ENCODE peak calls at places on chromosome 20, in eight cellular contexts. D is fibroblast of lung, F is endodermal cell, E is lower leg skin, U is left ventricle myocardium inferior, H is mucosa of descending colon, W is brain microvascular endothelial cell, L is prostate gland. N is an unnamed sample.

GRCh38 chr20:24651171-24651972 is 181.9 kb downstream of the SYNDIG1 start:
- DNase-seq in U (no peak), H (no peak), D (peak), L (no peak), W (peak), F (no peak), E (no peak), N (no peak)

GRCh38 chr20:37349517-37350491 is 3.9 kb downstream of the SRC start:
- DNase-seq in D (no peak), W (no peak), H (no peak), E (no peak), U (no peak), F (no peak), L (no peak), N (no peak)

GRCh38 chr20:49691818-49692568 is 21.7 kb downstream of the B4GALT5 start:
- DNase-seq in F (no peak), H (peak), U (no peak), L (no peak), E (no peak), D (no peak), W (no peak), N (no peak)

GRCh38 chr20:25042531-25043498 is 15.1 kb downstream of the ACSS1 start:
- DNase-seq in E (no peak), W (no peak), F (peak), D (no peak), U (peak), H (peak), L (no peak), N (no peak)

GRCh38 chr20:63232235-63233060 is 3.3 kb upstream of the BIRC7 start:
- DNase-seq in D (peak), L (no peak), F (no peak), H (no peak), U (no peak), W (peak), E (no peak), N (peak)

GRCh38 chr20:47036091-47036880 is 141.6 kb downstream of the EYA2 start:
- DNase-seq in D (no peak), W (no peak), E (no peak), F (no peak), H (no peak), U (no peak), L (no peak), N (no peak)

GRCh38 chr20:1566701-1567100 is 9.2 kb upstream of the SIRPD start:
- DNase-seq in E (no peak), D (no peak), F (no peak), U (no peak), L (no peak), W (no peak), H (no peak), N (no peak)

GRCh38 chr20:32968833-32969241 is 35.4 kb downstream of the SUN5 start:
- DNase-seq in D (peak), L (no peak), H (no peak), W (no peak), U (no peak), F (peak), E (no peak), N (no peak)

GRCh38 chr20:25197173-25197869 is 1.8 kb downstream of the ENTPD6 start:
- DNase-seq in U (no peak), F (peak), D (no peak), E (no peak), W (no peak), H (peak), L (no peak), N (no peak)

GRCh38 chr20:20410678-20411077 is 42.8 kb downstream of the INSM1 start:
- DNase-seq in H (peak), W (no peak), D (no peak), U (peak), E (no peak), L (no peak), F (peak), N (no peak)

GRCh38 chr20:7841967-7842301 is 98.3 kb downstream of the HAO1 start:
- DNase-seq in W (peak), D (peak), H (no peak), L (no peak), E (no peak), U (peak), F (peak), N (peak)

GRCh38 chr20:50043573-50044352 is 61.0 kb downstream of the SNAI1 start:
- DNase-seq in E (no peak), D (no peak), H (no peak), W (no peak), L (no peak), U (no peak), F (peak), N (no peak)

GRCh38 chr20:50146732-50147662 is 6.5 kb downstream of the PEDS1 start:
- DNase-seq in F (no peak), H (peak), D (peak), L (peak), W (no peak), U (no peak), E (peak), N (no peak)

GRCh38 chr20:58408603-58409246 is 19.7 kb downstream of the VAPB start:
- DNase-seq in H (no peak), E (no peak), W (no peak), U (no peak), L (no peak), D (no peak), F (no peak), N (no peak)

GRCh38 chr20:53370345-53370961 is 223.2 kb downstream of the ZNF217 start:
- DNase-seq in F (no peak), E (no peak), U (no peak), L (no peak), W (no peak), H (peak), D (no peak), N (no peak)

GRCh38 chr20:57795347-57795697 is 85.5 kb upstream of the PMEPA1 start:
- DNase-seq in L (no peak), D (peak), E (no peak), W (peak), H (no peak), U (peak), F (no peak), N (peak)

GRCh38 chr20:50267041-50267865 is 76.6 kb downstream of the CEBPB start:
- DNase-seq in F (peak), D (peak), H (peak), U (peak), L (peak), E (peak), W (no peak), N (no peak)

GRCh38 chr20:50248104-50248631 is 57.5 kb downstream of the CEBPB start:
- DNase-seq in E (no peak), U (no peak), W (peak), L (no peak), H (no peak), D (peak), F (no peak), N (no peak)

GRCh38 chr20:9293145-9293544 is 221.2 kb upstream of the LAMP5 start:
- DNase-seq in L (no peak), E (no peak), D (no peak), U (no peak), F (no peak), H (no peak), W (no peak), N (no peak)

GRCh38 chr20:47711046-47711752 is 74.1 kb downstream of the SULF2 start:
- DNase-seq in H (no peak), E (no peak), F (no peak), D (no peak), L (no peak), U (no peak), W (no peak), N (no peak)

GRCh38 chr20:62020935-62021701 is 44.6 kb downstream of the TAF4 start:
- DNase-seq in U (peak), H (no peak), W (peak), F (no peak), D (peak), L (no peak), E (no peak), N (no peak)

GRCh38 chr20:57437672-57438330 is 46.6 kb downstream of the RBM38 start:
- DNase-seq in E (no peak), H (no peak), L (no peak), U (no peak), W (no peak), F (no peak), D (no peak), N (no peak)

GRCh38 chr20:49785851-49786174 is 26.8 kb upstream of the SLC9A8 start:
- DNase-seq in L (no peak), E (no peak), H (peak), F (no peak), D (no peak), U (no peak), W (no peak), N (no peak)

GRCh38 chr20:2663364-2663886 is 591 bp downstream of the IDH3B start:
- DNase-seq in F (no peak), U (no peak), L (no peak), H (no peak), E (no peak), W (no peak), D (no peak), N (no peak)

GRCh38 chr20:58874469-58874868 is 22.0 kb downstream of the GNAS start:
- DNase-seq in D (no peak), L (no peak), W (no peak), F (no peak), U (no peak), E (no peak), H (no peak), N (no peak)

GRCh38 chr20:32534661-32535240 is 50.4 kb downstream of the NOL4L start:
- DNase-seq in W (no peak), E (no peak), H (no peak), D (no peak), U (no peak), L (no peak), F (peak), N (no peak)

GRCh38 chr20:15220009-15220656 is 882.7 kb upstream of the FLRT3 start:
- DNase-seq in L (no peak), H (no peak), D (no peak), W (no peak), E (no peak), U (no peak), F (no peak), N (no peak)

GRCh38 chr20:63124092-63124781 is 91.7 kb downstream of the YTHDF1 start:
- DNase-seq in E (no peak), F (peak), W (no peak), H (no peak), D (peak), L (no peak), U (peak), N (no peak)

GRCh38 chr20:62331347-62331746 is 28.6 kb downstream of the ADRM1 start:
- DNase-seq in F (no peak), H (no peak), U (no peak), W (no peak), L (no peak), E (no peak), D (no peak), N (no peak)

GRCh38 chr20:35288325-35289060 is 3.7 kb downstream of the FAM83C start:
- DNase-seq in E (no peak), U (no peak), H (no peak), F (no peak), W (no peak), D (no peak), L (no peak), N (no peak)

GRCh38 chr20:7897965-7898364 is 42.3 kb downstream of the HAO1 start:
- DNase-seq in F (no peak), W (no peak), H (no peak), D (no peak), L (no peak), U (no peak), E (no peak), N (no peak)

GRCh38 chr20:47143658-47144057 is 212.8 kb downstream of the ZMYND8 start:
- DNase-seq in D (no peak), F (no peak), H (no peak), E (no peak), L (no peak), W (no peak), U (no peak), N (no peak)

GRCh38 chr20:50007369-50007768 is 24.6 kb downstream of the SNAI1 start:
- DNase-seq in W (no peak), H (no peak), D (no peak), U (no peak), L (no peak), F (no peak), E (no peak), N (no peak)

GRCh38 chr20:25051386-25052155 is 6.4 kb downstream of the ACSS1 start:
- DNase-seq in L (no peak), D (no peak), U (no peak), W (no peak), F (peak), H (peak), E (no peak), N (no peak)

GRCh38 chr20:50521221-50521642 is 11.0 kb downstream of the PTPN1 start:
- DNase-seq in U (no peak), F (no peak), L (no peak), H (no peak), W (no peak), E (no peak), D (no peak), N (no peak)

GRCh38 chr20:64057628-64058498 is 5.1 kb upstream of the TCEA2 start:
- DNase-seq in W (peak), H (peak), L (peak), E (no peak), F (peak), U (peak), D (peak), N (no peak)

GRCh38 chr20:14562976-14563375 is 225.6 kb upstream of the FLRT3 start:
- DNase-seq in W (no peak), U (no peak), F (no peak), D (no peak), E (no peak), L (no peak), H (no peak), N (no peak)

GRCh38 chr20:5116875-5117274 is 2.9 kb downstream of the PCNA start:
- DNase-seq in L (no peak), E (no peak), U (no peak), H (no peak), F (no peak), W (no peak), D (no peak), N (no peak)

GRCh38 chr20:5119143-5119434 is 669 bp downstream of the PCNA start:
- DNase-seq in F (no peak), U (no peak), E (no peak), H (no peak), D (no peak), L (no peak), W (no peak), N (no peak)

GRCh38 chr20:5118220-5119142 is 1.3 kb downstream of the PCNA start:
- DNase-seq in F (no peak), H (no peak), U (no peak), L (no peak), W (no peak), E (no peak), D (no peak), N (no peak)

GRCh38 chr20:5113615-5113986 is 6.2 kb downstream of the PCNA start:
- DNase-seq in F (no peak), L (no peak), U (no peak), W (no peak), H (no peak), D (no peak), E (no peak), N (no peak)

DNA sequence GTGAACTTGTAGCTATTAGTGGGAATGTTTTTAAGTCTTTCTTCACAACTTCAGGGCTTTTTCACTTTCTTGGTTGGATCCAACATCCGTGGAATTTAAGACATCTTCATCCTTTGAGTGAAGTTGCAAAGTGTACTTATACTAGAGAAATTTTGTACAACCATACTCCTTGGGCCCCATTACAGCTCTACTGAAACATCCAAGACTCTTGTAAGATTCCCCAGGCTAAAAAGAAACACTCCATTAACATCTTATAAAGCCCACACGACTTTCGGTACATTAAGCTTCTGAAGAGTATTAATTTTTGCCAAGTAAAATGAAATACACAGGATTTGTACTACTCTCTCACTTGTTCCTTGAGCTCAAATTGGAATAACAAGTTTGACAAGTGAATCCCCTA is 5.4 kb downstream of the PCNA start:
- DNase-seq in E (no peak), L (no peak), W (no peak), F (no peak), U (no peak), H (no peak), D (no peak), N (no peak)
- H3K4me3 ChIP-seq in E (no peak), L (no peak), W (no peak), F (no peak), U (no peak), H (no peak), D (no peak), N (no peak)

GRCh38 chr20:40775747-40776146 is 86.7 kb upstream of the MAFB start:
- DNase-seq in F (no peak), W (no peak), H (no peak), L (no peak), E (no peak), U (no peak), D (no peak), N (no peak)

GRCh38 chr20:40781340-40781916 is 92.4 kb upstream of the MAFB start:
- DNase-seq in W (no peak), U (no peak), E (no peak), F (no peak), L (no peak), H (no peak), D (no peak), N (no peak)

GRCh38 chr20:40776702-40777457 is 87.8 kb upstream of the MAFB start:
- DNase-seq in U (peak), F (no peak), D (no peak), W (no peak), L (no peak), E (no peak), H (no peak), N (no peak)

GRCh38 chr20:40778894-40779496 is 90.0 kb upstream of the MAFB start:
- DNase-seq in H (no peak), W (no peak), U (no peak), E (no peak), L (no peak), F (no peak), D (no peak), N (no peak)

DNA sequence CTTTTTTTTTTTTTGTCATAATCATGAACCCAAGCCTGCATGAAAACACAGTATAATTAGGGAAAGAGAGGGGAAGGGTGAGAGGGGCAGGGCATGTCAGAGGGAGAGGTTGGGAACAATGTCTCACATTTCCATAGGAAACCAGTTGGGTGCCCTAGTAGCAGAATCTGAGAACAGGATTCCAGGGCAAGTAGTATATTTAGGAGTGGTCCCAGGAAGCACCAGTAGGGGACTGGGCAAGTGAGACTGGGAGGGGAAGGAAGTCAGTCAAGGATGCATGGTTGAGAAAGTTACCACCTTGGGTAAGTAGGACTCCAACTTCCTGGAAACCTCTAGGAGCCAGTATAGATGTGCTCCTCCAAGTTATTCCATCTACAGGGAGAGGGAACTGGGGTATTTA is 88.6 kb upstream of the MAFB start:
- DNase-seq in E (no peak), F (no peak), D (no peak), L (no peak), U (no peak), H (no peak), W (no peak), N (no peak)
- TF ChIP-seq CTCF in E (no peak), F (peak), D (no peak), L (no peak), U (no peak), H (no peak), W (no peak), N (no peak)

DNA sequence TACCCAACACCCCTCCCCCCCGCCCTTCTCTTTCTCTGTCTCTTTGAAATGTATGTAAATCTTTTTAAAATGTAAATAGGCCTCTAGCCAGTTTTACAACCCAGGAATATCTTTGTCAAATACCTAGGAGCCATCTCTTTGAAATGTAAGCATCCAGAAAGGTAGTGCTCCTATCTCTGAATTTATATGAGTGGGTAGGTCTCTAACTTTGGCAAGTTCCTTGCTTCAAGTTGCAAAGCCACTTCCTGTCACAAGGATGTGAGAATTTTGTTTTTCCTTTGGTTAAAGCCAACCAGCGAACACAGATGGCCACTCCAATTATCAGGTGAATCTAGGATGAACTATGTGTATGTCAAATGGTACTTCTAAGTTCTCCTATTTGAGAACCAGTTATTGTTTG is 6.2 kb upstream of the DEFB132 start:
- DNase-seq in U (no peak), W (no peak), E (no peak), D (no peak), F (no peak), H (no peak), L (no peak), N (no peak)
- H3K4me3 ChIP-seq in U (no peak), W (no peak), E (no peak), D (no peak), F (no peak), H (no peak), L (no peak), N (no peak)

GRCh38 chr20:38805958-38806854 is 709 bp downstream of the PPP1R16B start:
- DNase-seq in W (no peak), D (no peak), H (peak), U (peak), L (no peak), E (no peak), F (peak), N (no peak)
- TF ChIP-seq CTCF in W (no peak), D (no peak), H (no peak), U (no peak), L (no peak), E (no peak), F (peak), N (no peak)

GRCh38 chr20:13348301-13349239 is 127.5 kb downstream of the ISM1 start:
- DNase-seq in H (no peak), U (no peak), E (no peak), L (no peak), W (peak), D (peak), F (no peak), N (no peak)
- H3K4me3 ChIP-seq in H (no peak), U (no peak), E (no peak), L (no peak), W (no peak), D (peak), F (no peak), N (no peak)

GRCh38 chr20:10412591-10413408 is 21.2 kb downstream of the MKKS start:
- DNase-seq in D (peak), W (peak), U (no peak), L (no peak), H (no peak), E (no peak), F (no peak), N (no peak)
- TF ChIP-seq CTCF in D (peak), W (peak), U (peak), L (no peak), H (no peak), E (no peak), F (peak), N (peak)

GRCh38 chr20:55054443-55054842 is 579.0 kb downstream of the DOK5 start:
- DNase-seq in W (no peak), L (no peak), U (no peak), F (no peak), D (no peak), E (no peak), H (no peak), N (no peak)

GRCh38 chr20:55057779-55058415 is 582.5 kb downstream of the DOK5 start:
- DNase-seq in U (no peak), F (peak), D (no peak), E (no peak), W (no peak), L (no peak), H (peak), N (no peak)

GRCh38 chr20:55053389-55053788 is 578.0 kb downstream of the DOK5 start:
- DNase-seq in E (no peak), L (no peak), U (no peak), H (no peak), W (no peak), F (no peak), D (no peak), N (no peak)

DNA sequence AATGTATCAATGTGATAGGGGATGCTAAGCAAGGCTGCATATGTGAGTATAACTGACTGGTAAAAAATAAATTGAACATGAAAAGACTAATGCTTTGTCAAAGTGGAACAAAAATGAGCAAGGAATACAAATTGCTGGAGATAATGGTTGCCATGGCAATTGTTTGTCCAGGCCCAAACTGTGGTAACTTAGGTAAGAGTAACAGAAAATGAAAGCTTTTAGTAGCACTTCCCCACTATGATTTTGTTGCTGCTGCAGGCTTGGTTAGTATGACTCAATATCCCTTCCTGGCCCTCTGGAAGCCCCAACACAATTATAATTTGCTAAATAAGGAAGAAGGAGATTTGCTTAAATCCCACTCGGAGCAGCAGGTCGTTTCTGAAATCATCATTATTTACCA is 577.1 kb downstream of the DOK5 start:
- DNase-seq in D (no peak), L (no peak), E (no peak), F (no peak), W (no peak), U (no peak), H (no peak), N (no peak)
- H3K4me3 ChIP-seq in D (no peak), L (no peak), E (no peak), F (no peak), W (no peak), U (no peak), H (no peak), N (no peak)

GRCh38 chr20:43844778-43845614 is 69.7 kb upstream of the TOX2 start:
- DNase-seq in E (peak), L (no peak), D (peak), H (peak), W (peak), F (no peak), U (peak), N (peak)
- TF ChIP-seq CTCF in E (no peak), L (no peak), D (peak), H (no peak), W (peak), F (peak), U (peak), N (peak)

N was measured in retinal pigment epithelial cell.